ENCODE peak calls at places on chromosomes 5 and 9, in six cellular contexts. T, I, J, G, L and D are unnamed samples.

GRCh38 chr9:127567898-127568617 is 44.0 kb upstream of the STXBP1 start:
- DNase-seq in T (no peak), I (no peak), J (peak; percentile 54), G (no peak), L (no peak), D (no peak)

GRCh38 chr9:124810513-124811355 is 33.8 kb downstream of the OLFML2A start:
- DNase-seq in T (no peak), I (peak; percentile 90), J (no peak), G (no peak), L (peak; percentile 80), D (peak; percentile 63)

GRCh38 chr5:154892370-154892771 is 33.9 kb downstream of the CNOT8 start:
- DNase-seq in T (no peak), I (no peak), J (no peak), G (no peak), L (no peak), D (no peak)

GRCh38 chr5:150053231-150053626 is 33.1 kb downstream of the CSF1R start:
- DNase-seq in T (no peak), I (peak; percentile 85), J (peak; percentile 94), G (no peak), L (peak; percentile 31), D (peak; percentile 72)

GRCh38 chr5:177035982-177036381 is 13.5 kb downstream of the ZNF346 start:
- DNase-seq in T (no peak), I (no peak), J (no peak), G (no peak), L (no peak), D (no peak)

GRCh38 chr5:110297152-110297670 is 429.3 kb downstream of the TMEM232 start:
- DNase-seq in T (no peak), I (no peak), J (no peak), G (no peak), L (no peak), D (no peak)

GRCh38 chr5:149647334-149647733 is 66.0 kb downstream of the ARHGEF37 start:
- DNase-seq in T (no peak), I (no peak), J (no peak), G (no peak), L (no peak), D (no peak)

GRCh38 chr9:27564685-27565084 is 8.6 kb downstream of the C9orf72 start:
- DNase-seq in T (no peak), I (no peak), J (no peak), G (no peak), L (no peak), D (no peak)

GRCh38 chr9:94920439-94920951 is 194.0 kb downstream of the AOPEP start:
- DNase-seq in T (peak; percentile 61), I (peak; percentile 63), J (no peak), G (peak; percentile 79), L (peak; percentile 89), D (no peak)

GRCh38 chr5:139897982-139898381 is 102.4 kb downstream of the PSD2 start:
- DNase-seq in T (no peak), I (no peak), J (no peak), G (peak; percentile 28), L (no peak), D (no peak)

GRCh38 chr9:71791875-71792274 is 23.6 kb upstream of the CEMIP2 start:
- DNase-seq in T (no peak), I (peak; percentile 30), J (no peak), G (no peak), L (peak; percentile 29), D (no peak)

GRCh38 chr5:97528941-97529340 is 345.9 kb upstream of the RIOK2 start:
- DNase-seq in T (no peak), I (peak; percentile 77), J (no peak), G (no peak), L (no peak), D (no peak)

GRCh38 chr5:4643960-4644359 is 496.2 kb upstream of the ADAMTS16 start:
- DNase-seq in T (no peak), I (no peak), J (no peak), G (no peak), L (no peak), D (no peak)

GRCh38 chr9:92989561-92989960 is 42.2 kb downstream of the FGD3 start:
- DNase-seq in T (no peak), I (no peak), J (no peak), G (no peak), L (no peak), D (no peak)

GRCh38 chr5:172694061-172694460 is 53.0 kb downstream of the NEURL1B start:
- DNase-seq in T (no peak), I (no peak), J (no peak), G (no peak), L (no peak), D (no peak)

GRCh38 chr5:174307656-174308271 is 262.3 kb downstream of the NSG2 start:
- DNase-seq in T (no peak), I (no peak), J (no peak), G (no peak), L (no peak), D (no peak)

GRCh38 chr5:143208365-143208641 is 195.2 kb downstream of the NR3C1 start:
- DNase-seq in T (no peak), I (no peak), J (no peak), G (no peak), L (no peak), D (no peak)

GRCh38 chr5:143206194-143207053 is 197.1 kb downstream of the NR3C1 start:
- DNase-seq in T (no peak), I (no peak), J (no peak), G (no peak), L (no peak), D (no peak)

GRCh38 chr5:143208781-143209510 is 194.5 kb downstream of the NR3C1 start:
- DNase-seq in T (no peak), I (peak; percentile 47), J (no peak), G (no peak), L (peak; percentile 36), D (no peak)

GRCh38 chr5:143207058-143207457 is 196.4 kb downstream of the NR3C1 start:
- DNase-seq in T (no peak), I (no peak), J (no peak), G (no peak), L (no peak), D (no peak)

DNA sequence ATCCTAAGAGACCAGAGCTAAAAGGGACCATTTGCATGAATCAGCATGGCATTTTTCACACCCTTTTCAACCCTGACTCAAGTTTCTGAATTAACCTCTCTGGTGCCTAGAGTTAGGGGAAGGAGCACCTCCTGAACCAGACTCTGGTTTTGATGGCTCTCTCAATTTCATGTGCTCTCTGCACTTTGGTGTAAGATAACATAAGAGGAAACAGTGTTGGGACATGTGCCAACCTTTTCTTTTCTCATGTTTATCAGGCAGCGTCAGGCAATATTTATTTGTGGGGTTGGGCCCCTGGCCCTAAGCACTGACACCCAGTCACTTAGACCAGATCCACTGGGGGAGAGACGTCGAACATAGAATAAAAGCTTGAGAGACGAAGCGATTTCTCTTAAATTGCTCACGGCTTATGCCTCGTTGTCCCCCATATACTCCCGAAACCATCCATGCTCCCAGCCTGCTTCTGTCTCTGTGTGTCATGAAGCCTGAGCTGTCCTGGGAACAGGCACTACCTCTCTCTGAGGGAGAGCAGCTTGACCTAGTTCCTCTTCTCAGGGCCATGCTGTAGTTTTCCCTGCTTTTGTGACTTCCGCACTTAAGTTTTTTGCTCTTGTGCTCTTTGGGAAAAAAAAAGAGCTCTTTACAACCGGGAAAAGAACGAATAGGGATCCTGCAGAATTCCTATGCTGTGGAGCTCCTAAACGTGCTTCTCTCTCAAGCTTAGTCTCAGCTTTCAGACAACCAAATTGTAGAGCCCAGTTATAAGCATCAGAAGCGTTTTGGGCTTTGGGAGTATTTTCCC is 195.7 kb downstream of the NR3C1 start:
- DNase-seq in T (no peak), I (peak; percentile 15), J (no peak), G (no peak), L (no peak), D (no peak)
- H3K4me3 ChIP-seq in T (no peak overlapping the region), I (no peak overlapping the region), J (no peak overlapping the region), G (no peak overlapping the region), L (no peak overlapping the region), D (no peak overlapping the region)

GRCh38 chr9:16869140-16869903 is 1.1 kb downstream of the BNC2 start:
- DNase-seq in T (no peak), I (peak; percentile 50), J (peak; percentile 49), G (peak; percentile 78), L (no peak), D (no peak)
- H3K4me3 ChIP-seq in T (peak overlapping the region; percentile 3), I (peak overlapping the region; percentile 89), J (peak overlapping the region; percentile 73), G (peak overlapping the region; percentile 54), L (peak overlapping the region; percentile 90), D (peak overlapping the region; percentile 91)

GRCh38 chr5:132322266-132322665 is 28.1 kb downstream of the SLC22A4 start:
- DNase-seq in T (no peak), I (no peak), J (no peak), G (no peak), L (no peak), D (no peak)

GRCh38 chr5:132323202-132323601 is 29.0 kb downstream of the SLC22A4 start:
- DNase-seq in T (no peak), I (no peak), J (no peak), G (no peak), L (no peak), D (no peak)

GRCh38 chr5:132319975-132320374 is 25.8 kb downstream of the SLC22A4 start:
- DNase-seq in T (no peak), I (no peak), J (no peak), G (no peak), L (no peak), D (no peak)

GRCh38 chr5:132325691-132326090 is 31.5 kb downstream of the SLC22A4 start:
- DNase-seq in T (no peak), I (no peak), J (no peak), G (no peak), L (no peak), D (no peak)

DNA sequence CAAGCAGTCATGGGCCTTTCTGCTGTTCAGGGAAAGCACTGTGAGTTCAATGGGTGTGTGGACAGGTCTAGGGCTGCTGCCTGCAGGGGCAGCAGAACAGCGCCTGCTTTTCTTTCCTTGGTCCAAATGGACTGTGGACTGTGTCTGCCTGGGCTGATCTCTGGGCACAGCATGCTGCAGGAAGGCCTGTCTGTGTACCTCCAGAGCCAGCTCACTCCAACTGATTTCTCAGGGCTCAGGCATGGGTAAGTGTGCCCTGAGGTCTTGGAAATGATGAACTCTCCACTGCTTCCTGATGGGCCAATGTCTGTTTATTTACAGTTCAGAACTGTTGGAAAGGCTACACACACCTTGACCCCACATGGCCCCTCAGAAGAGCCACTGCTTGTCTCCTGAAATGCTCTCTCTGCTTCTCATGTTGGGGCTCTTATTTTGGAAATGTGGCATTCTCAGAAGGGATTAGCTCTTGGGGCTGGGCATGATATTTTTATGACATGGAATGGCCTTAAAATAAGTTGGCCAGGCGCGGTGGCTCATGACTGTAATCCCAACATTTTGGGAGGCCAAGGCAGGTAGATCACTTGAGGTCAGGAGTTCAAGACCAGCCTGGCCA is 27.0 kb downstream of the SLC22A4 start:
- DNase-seq in T (no peak), I (no peak), J (no peak), G (no peak), L (no peak), D (no peak)
- H3K4me3 ChIP-seq in T (no peak overlapping the region), I (no peak overlapping the region), J (no peak overlapping the region), G (no peak overlapping the region), L (no peak overlapping the region), D (no peak overlapping the region)

GRCh38 chr5:38554860-38555259 is 1.6 kb downstream of the LIFR start:
- DNase-seq in T (no peak), I (no peak), J (no peak), G (no peak), L (no peak), D (no peak)
- H3K4me3 ChIP-seq in T (no peak overlapping the region), I (peak overlapping the region; percentile 35), J (no peak overlapping the region), G (peak overlapping the region; percentile 95), L (no peak overlapping the region), D (peak overlapping the region; percentile 94)